ENCODE peak calls at places on chromosomes 6 and 20, in seven cellular contexts. D, L, M, R, I, J and V are unnamed samples.

GRCh38 chr6:76681781-76682180 is 609.3 kb upstream of the IMPG1 start:
- DNase-seq in J (no peak), R (no peak), I (no peak), L (no peak), M (no peak), D (no peak), V (no peak)

GRCh38 chr20:49624317-49624716 is 56.4 kb upstream of the PTGIS start:
- DNase-seq in I (no peak), J (no peak), R (no peak), D (no peak), M (no peak), L (no peak), V (no peak)

GRCh38 chr20:32570401-32571190 is 14.5 kb downstream of the NOL4L start:
- DNase-seq in D (no peak), L (no peak), M (no peak), R (peak; percentile 56), I (no peak), J (no peak), V (no peak)

GRCh38 chr6:106749611-106750010 is 120.2 kb downstream of the QRSL1 start:
- DNase-seq in R (no peak), J (no peak), M (no peak), I (no peak), L (no peak), D (no peak), V (no peak)

GRCh38 chr6:16400248-16400760 is 161.9 kb downstream of the GMPR start:
- DNase-seq in J (no peak), R (no peak), M (no peak), L (no peak), I (no peak), D (no peak), V (no peak)

GRCh38 chr6:78436335-78436734 is 431.0 kb upstream of the IRAK1BP1 start:
- DNase-seq in M (peak; percentile 1), R (no peak), L (no peak), J (no peak), D (no peak), I (peak; percentile 19), V (no peak)

GRCh38 chr20:63124782-63125580 is 91.0 kb downstream of the YTHDF1 start:
- DNase-seq in R (no peak), L (no peak), M (no peak), I (no peak), J (no peak), D (no peak), V (no peak)

GRCh38 chr6:159899994-159900745 is 9.4 kb downstream of the MAS1 start:
- DNase-seq in M (no peak), D (no peak), I (no peak), L (no peak), R (no peak), J (no peak), V (no peak)

GRCh38 chr6:102494808-102495207 is 1101.3 kb downstream of the GRIK2 start:
- DNase-seq in M (no peak), D (no peak), I (no peak), R (no peak), L (no peak), J (no peak), V (no peak)

GRCh38 chr6:157943964-157944283 is 37.7 kb upstream of the SYNJ2 start:
- DNase-seq in L (no peak), D (no peak), M (no peak), R (no peak), J (no peak), I (no peak), V (no peak)

GRCh38 chr6:17907467-17908229 is 79.8 kb downstream of the KIF13A start:
- DNase-seq in J (no peak), I (peak; percentile 48), R (peak; percentile 69), D (no peak), M (peak; percentile 52), L (no peak), V (no peak)
- TF ChIP-seq JUND in J (no peak), I (peak; percentile 63), R (peak; percentile 99), D (peak; percentile 66), M (no peak), L (no peak), V (no peak)

GRCh38 chr20:52494244-52494643 is 302.7 kb upstream of the ZFP64 start:
- DNase-seq in I (no peak), J (no peak), D (no peak), R (no peak), M (no peak), L (no peak), V (no peak)
- TF ChIP-seq JUND in I (no peak), J (no peak), D (no peak), R (no peak), M (no peak), L (no peak), V (no peak)

GRCh38 chr6:39614393-39614792 is 110.8 kb downstream of the KIF6 start:
- DNase-seq in I (no peak), J (no peak), L (no peak), M (no peak), D (no peak), R (no peak), V (no peak)

GRCh38 chr6:39615622-39616021 is 109.6 kb downstream of the KIF6 start:
- DNase-seq in J (no peak), L (no peak), R (no peak), D (no peak), M (no peak), I (no peak), V (no peak)

GRCh38 chr6:39617520-39617919 is 107.7 kb downstream of the KIF6 start:
- DNase-seq in M (no peak), I (no peak), D (no peak), L (no peak), J (no peak), R (no peak), V (no peak)

GRCh38 chr6:39617023-39617422 is 108.2 kb downstream of the KIF6 start:
- DNase-seq in L (no peak), I (no peak), D (no peak), M (no peak), J (no peak), R (no peak), V (no peak)
- TF ChIP-seq JUND in L (no peak), I (no peak), D (no peak), M (no peak), J (no peak), R (no peak), V (no peak)

GRCh38 chr20:54476336-54476928 is 1.0 kb downstream of the DOK5 start:
- DNase-seq in D (no peak), I (no peak), R (no peak), M (no peak), L (no peak), J (no peak), V (no peak)
- TF ChIP-seq JUND in D (no peak), I (no peak), R (no peak), M (no peak), L (no peak), J (no peak), V (no peak)

GRCh38 chr6:127177929-127178231 is 59.4 kb downstream of the RSPO3 start:
- DNase-seq in L (no peak), D (no peak), M (no peak), R (no peak), I (no peak), J (no peak), V (no peak)

GRCh38 chr6:127180421-127180820 is 62.0 kb downstream of the RSPO3 start:
- DNase-seq in R (no peak), J (no peak), M (no peak), L (no peak), I (no peak), D (no peak), V (no peak)

GRCh38 chr6:127178746-127179145 is 60.3 kb downstream of the RSPO3 start:
- DNase-seq in I (no peak), L (no peak), D (no peak), J (no peak), R (no peak), M (no peak), V (no peak)

GRCh38 chr6:127176175-127176574 is 57.7 kb downstream of the RSPO3 start:
- DNase-seq in L (no peak), R (no peak), I (no peak), D (no peak), J (no peak), M (no peak), V (no peak)

GRCh38 chr6:127177030-127177928 is 58.8 kb downstream of the RSPO3 start:
- DNase-seq in M (no peak), D (no peak), R (no peak), L (no peak), I (no peak), J (no peak), V (no peak)
- TF ChIP-seq JUND in M (no peak), D (no peak), R (no peak), L (no peak), I (no peak), J (no peak), V (no peak)

GRCh38 chr20:1893721-1894470 is 1.3 kb upstream of the SIRPA start:
- DNase-seq in L (no peak), R (no peak), J (no peak), M (peak; percentile 53), D (no peak), I (peak; percentile 4), V (no peak)
- TF ChIP-seq JUND in L (no peak), R (no peak), J (no peak), M (no peak), D (no peak), I (no peak), V (no peak)

DNA sequence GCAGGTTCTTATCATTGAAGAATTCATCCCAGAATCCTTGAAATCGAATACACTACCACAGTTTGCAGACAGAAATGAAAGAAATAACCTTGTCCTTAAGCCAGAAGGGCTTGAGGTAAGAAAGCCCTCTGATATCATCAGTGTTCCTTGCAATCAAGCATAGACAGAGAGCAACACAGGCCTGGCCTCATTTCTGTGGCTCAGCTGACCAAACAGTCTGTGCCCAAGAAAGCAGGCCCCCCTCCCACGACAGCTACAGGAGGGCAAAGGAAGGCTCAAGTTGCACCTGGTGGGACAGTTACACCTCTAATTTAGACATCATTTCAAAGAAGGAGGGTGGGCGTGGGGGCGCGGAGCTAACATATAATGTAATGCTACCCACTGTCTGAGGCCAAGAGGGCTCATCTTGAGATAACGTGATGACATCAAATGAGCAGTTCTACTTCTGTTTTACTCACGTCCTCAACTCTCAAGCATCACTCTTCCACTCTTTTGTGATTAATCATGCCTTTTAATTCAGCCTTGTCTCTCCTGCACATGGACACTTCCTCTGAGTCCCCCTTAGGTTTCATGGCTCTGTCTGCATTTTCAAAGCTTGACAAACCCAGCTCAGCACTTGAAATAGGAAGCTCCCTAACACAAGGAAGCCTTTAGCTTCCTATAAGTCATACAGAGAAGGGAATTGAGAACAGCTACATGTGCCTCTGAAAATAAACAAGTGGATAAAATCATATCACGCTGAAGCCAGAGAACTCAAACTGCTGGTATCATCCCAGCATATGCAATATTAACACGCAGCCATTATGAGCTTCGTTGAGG is 21.4 kb downstream of the KIF16B start:
- DNase-seq in L (no peak), I (no peak), M (no peak), J (no peak), R (no peak), D (no peak), V (no peak)
- TF ChIP-seq JUND in L (no peak), I (no peak), M (no peak), J (no peak), R (no peak), D (no peak), V (no peak)